ENCODE peak calls at places on chromosome 19, in nine cellular contexts. G, A, I, X, T, P, F, B and E are unnamed samples.

GRCh38 chr19:17539288-17540117 is 15.9 kb upstream of the COLGALT1 start:
- DNase-seq in F (peak; percentile 83), I (peak; percentile 94), X (peak; percentile 97), B (peak; percentile 94), P (peak; percentile 97), A (peak; percentile 69), G (peak; percentile 88), T (peak; percentile 97), E (no peak)

GRCh38 chr19:47821460-47822020 is at the start of gene CRX:
- DNase-seq in F (no peak), G (no peak), I (no peak), X (no peak), B (no peak), T (no peak), P (no peak), A (no peak), E (no peak)

GRCh38 chr19:46447824-46448223 is 19.1 kb upstream of the PNMA8C start:
- DNase-seq in F (no peak), B (no peak), A (no peak), P (no peak), G (no peak), X (no peak), I (no peak), T (no peak), E (no peak)

GRCh38 chr19:21566073-21566472 is 60.7 kb downstream of the ZNF429 start:
- DNase-seq in P (no peak), A (no peak), F (no peak), X (no peak), B (no peak), I (no peak), T (no peak), G (no peak), E (no peak)

GRCh38 chr19:38194061-38194701 is 29.8 kb downstream of the DPF1 start:
- DNase-seq in I (no peak), X (no peak), P (no peak), F (no peak), A (no peak), B (peak; percentile 49), T (no peak), G (no peak), E (no peak)

GRCh38 chr19:18832331-18833140 is 777 bp downstream of the UPF1 start:
- DNase-seq in B (peak; percentile 16), T (no peak), X (peak; percentile 60), P (peak; percentile 30), F (no peak), G (no peak), I (no peak), A (no peak), E (no peak)

GRCh38 chr19:34432797-34433196 is 4.6 kb downstream of the UBA2 start:
- DNase-seq in F (no peak), B (no peak), G (no peak), T (peak; percentile 48), I (no peak), P (peak; percentile 57), X (no peak), A (no peak), E (no peak)

GRCh38 chr19:35436477-35437141 is 11.4 kb upstream of the FFAR2 start:
- DNase-seq in B (peak; percentile 47), T (peak; percentile 40), F (peak; percentile 7), G (no peak), X (no peak), A (no peak), P (peak; percentile 89), I (no peak), E (no peak)

GRCh38 chr19:39110263-39110967 is 15.2 kb upstream of the PAK4 start:
- DNase-seq in F (no peak), G (peak; percentile 68), P (peak; percentile 35), B (peak; percentile 61), A (no peak), X (peak; percentile 68), I (peak; percentile 65), T (peak; percentile 56), E (no peak)

GRCh38 chr19:16309653-16310052 is 15.0 kb upstream of the KLF2 start:
- DNase-seq in A (no peak), X (no peak), B (no peak), T (no peak), P (no peak), I (no peak), G (no peak), F (no peak), E (no peak)

GRCh38 chr19:22882797-22883196 is 50.7 kb downstream of the ZNF723 start:
- DNase-seq in X (peak; percentile 68), A (no peak), G (no peak), T (peak; percentile 48), F (peak; percentile 5), I (no peak), P (peak; percentile 11), B (peak; percentile 68), E (no peak)

GRCh38 chr19:6532244-6532999 is 1.6 kb downstream of the TNFSF9 start:
- DNase-seq in P (no peak), T (no peak), I (no peak), A (no peak), X (peak; percentile 78), F (no peak), G (no peak), B (no peak), E (no peak)

GRCh38 chr19:6534451-6535093 is 3.7 kb downstream of the TNFSF9 start:
- DNase-seq in P (no peak), I (no peak), T (no peak), B (no peak), F (no peak), A (no peak), X (no peak), G (no peak), E (no peak)

GRCh38 chr19:6533000-6533328 is 2.1 kb downstream of the TNFSF9 start:
- DNase-seq in I (no peak), X (no peak), T (no peak), F (no peak), G (no peak), B (no peak), A (no peak), P (no peak), E (no peak)

GRCh38 chr19:6535558-6536137 is 4.8 kb downstream of the TNFSF9 start:
- DNase-seq in G (no peak), F (no peak), X (no peak), B (no peak), A (no peak), I (no peak), P (no peak), T (no peak), E (no peak)

GRCh38 chr19:6533746-6534418 is 3.1 kb downstream of the TNFSF9 start:
- DNase-seq in X (no peak), B (no peak), F (no peak), I (no peak), P (no peak), T (no peak), G (no peak), A (no peak), E (no peak)
- H3K4me3 ChIP-seq in X (no peak overlapping the region), B (no peak overlapping the region), F (no peak overlapping the region), I (no peak overlapping the region), P (no peak overlapping the region), T (no peak overlapping the region), G (no peak overlapping the region), A (no peak overlapping the region), E (no peak overlapping the region)

GRCh38 chr19:12628040-12629022 is 17.6 kb downstream of the ZNF791 start:
- DNase-seq in I (no peak), F (peak; percentile 40), P (peak; percentile 17), G (no peak), X (no peak), A (no peak), T (peak; percentile 47), B (no peak), E (no peak)

GRCh38 chr19:12629215-12629614 is 18.5 kb downstream of the ZNF791 start:
- DNase-seq in A (no peak), X (no peak), B (no peak), I (no peak), F (no peak), P (no peak), G (no peak), T (no peak), E (no peak)

GRCh38 chr19:12623361-12624031 is 12.8 kb downstream of the ZNF791 start:
- DNase-seq in B (peak; percentile 30), I (no peak), T (peak; percentile 18), F (peak; percentile 34), P (no peak), A (no peak), X (no peak), G (no peak), E (no peak)

GRCh38 chr19:12626958-12627357 is 16.2 kb downstream of the ZNF791 start:
- DNase-seq in T (no peak), B (no peak), G (no peak), I (no peak), X (no peak), P (no peak), A (no peak), F (no peak), E (no peak)
- TF ChIP-seq CTCF in T (no peak), B (no peak), G (no peak), I (no peak), X (no peak), P (no peak), A (no peak), F (no peak), E (no peak)

GRCh38 chr19:41926861-41927809 is 1.1 kb downstream of the ERFL start:
- DNase-seq in T (no peak), G (no peak), F (no peak), I (no peak), A (no peak), B (no peak), X (no peak), P (no peak), E (no peak)
- H3K4me3 ChIP-seq in T (no peak overlapping the region), G (no peak overlapping the region), F (no peak overlapping the region), I (no peak overlapping the region), A (no peak overlapping the region), B (no peak overlapping the region), X (peak overlapping the region; percentile 72), P (no peak overlapping the region), E (peak overlapping the region; percentile 36)

DNA sequence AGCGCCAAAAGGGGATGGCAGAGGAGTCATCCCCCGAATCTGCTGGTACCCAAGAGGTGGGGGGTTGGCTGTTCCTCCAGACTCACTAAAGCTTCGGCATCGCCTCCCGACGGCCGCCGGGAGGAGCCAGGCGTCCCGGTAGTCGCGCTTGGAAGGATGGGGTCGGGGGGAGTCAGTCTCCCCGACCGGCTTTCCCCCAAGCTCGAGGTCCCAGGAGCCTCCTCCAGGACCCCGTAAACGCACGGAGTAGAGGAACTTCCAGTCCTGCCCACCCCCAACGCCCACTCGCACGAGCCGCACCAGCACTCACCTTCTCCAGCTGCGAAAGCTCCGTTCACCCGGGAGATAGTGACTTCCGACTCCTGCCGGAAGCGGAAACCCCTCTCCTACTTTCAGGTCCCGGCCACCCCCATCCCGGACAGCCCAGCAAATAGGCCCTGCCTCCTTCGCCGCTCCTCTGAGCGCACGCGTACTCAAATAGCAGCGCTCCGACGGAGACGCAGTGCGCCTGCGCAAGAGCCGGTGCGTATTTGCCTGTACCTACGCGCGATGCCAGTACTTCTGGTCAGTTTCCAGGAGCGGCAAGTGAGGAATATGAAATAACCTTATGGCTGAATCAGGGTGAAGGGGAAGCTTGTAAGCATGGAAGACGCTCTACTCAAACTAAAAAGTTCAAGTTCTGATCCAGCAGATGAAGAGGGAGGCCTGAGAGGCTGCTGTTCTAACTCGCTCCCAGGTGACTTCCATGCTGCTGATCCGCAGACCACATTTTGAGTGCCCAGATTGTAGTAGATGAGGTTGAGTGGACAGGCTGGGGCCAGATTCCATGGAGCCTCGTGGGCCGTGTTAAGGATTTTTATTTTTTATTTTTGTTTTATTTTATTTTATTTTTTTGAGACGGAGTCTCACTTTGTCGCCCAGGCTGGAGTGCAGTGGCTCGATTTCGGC is at the start of gene ELOF1:
- DNase-seq in X (peak; percentile 99), B (peak; percentile 100), A (peak; percentile 88), P (peak; percentile 99), I (peak; percentile 98), G (peak; percentile 99), F (peak; percentile 98), T (peak; percentile 99), E (peak; percentile 97)
- TF ChIP-seq CTCF in X (peak; percentile 55), B (peak; percentile 43), A (peak; percentile 42), P (peak; percentile 24), I (no peak), G (no peak), F (peak; percentile 18), T (peak; percentile 38), E (no peak)